ENCODE peak calls at places on chromosomes 11 and 22, in nine cellular contexts. C is endothelial cell of umbilical vein, L is spleen, E is A549, U is heart left ventricle, N is body of pancreas, S is HCT116, M is uterus, H is tibial nerve. A is an unnamed sample.

GRCh38 chr11:6574816-6575715 is 28.4 kb downstream of the RRP8 start:
- DNase-seq in C (peak), L (no peak), E (no peak), U (no peak), N (no peak), S (no peak), M (no peak), H (no peak), A (no peak)

GRCh38 chr11:64284962-64285884 is at the start of gene GPR137:
- DNase-seq in C (peak), L (peak), E (peak), U (peak), N (peak), S (no peak), M (peak), H (peak), A (peak)

GRCh38 chr22:46823654-46824053 is 61.2 kb downstream of the TBC1D22A start:
- DNase-seq in C (no peak), L (no peak), E (no peak), U (no peak), N (no peak), S (no peak), M (no peak), H (no peak), A (no peak)

GRCh38 chr22:36369922-36370781 is 17.6 kb downstream of the MYH9 start:
- DNase-seq in C (peak), L (peak), E (no peak), U (peak), N (peak), S (no peak), M (peak), H (no peak), A (no peak)

GRCh38 chr22:41910050-41910598 is 4.8 kb downstream of the SHISA8 start:
- DNase-seq in C (no peak), L (no peak), E (no peak), U (peak), N (peak), S (no peak), M (no peak), H (no peak), A (no peak)

GRCh38 chr11:133956650-133957633 is at the start of gene IGSF9B:
- DNase-seq in C (peak), L (peak), E (peak), U (peak), N (peak), S (peak), M (peak), H (peak), A (no peak)

GRCh38 chr11:110317516-110317932 is 21.1 kb upstream of the RDX start:
- DNase-seq in C (peak), L (no peak), E (no peak), U (no peak), N (no peak), S (no peak), M (no peak), H (peak), A (no peak)

GRCh38 chr11:106959800-106960199 is 58.5 kb downstream of the GUCY1A2 start:
- DNase-seq in C (no peak), L (no peak), E (no peak), U (no peak), N (no peak), S (no peak), M (no peak), H (no peak), A (no peak)

GRCh38 chr11:117918366-117919255 is 10.6 kb downstream of the TMPRSS13 start:
- DNase-seq in C (no peak), L (peak), E (no peak), U (no peak), N (no peak), S (no peak), M (peak), H (no peak), A (no peak)

GRCh38 chr11:77522215-77522614 is 48.3 kb upstream of the PAK1 start:
- DNase-seq in C (no peak), L (no peak), E (no peak), U (no peak), N (no peak), S (no peak), M (no peak), H (no peak), A (no peak)

GRCh38 chr11:62431171-62431895 is 12.5 kb downstream of the SCGB1A1 start:
- DNase-seq in C (no peak), L (no peak), E (no peak), U (no peak), N (no peak), S (no peak), M (no peak), H (no peak), A (no peak)

GRCh38 chr11:125036933-125037332 is 26.2 kb upstream of the SLC37A2 start:
- DNase-seq in C (peak), L (no peak), E (no peak), U (no peak), N (no peak), S (no peak), M (no peak), H (no peak), A (no peak)

GRCh38 chr11:13667795-13668101 is 720 bp upstream of the FAR1 start:
- DNase-seq in C (no peak), L (no peak), E (no peak), U (no peak), N (no peak), S (no peak), M (no peak), H (no peak), A (no peak)

GRCh38 chr11:118060081-118060661 is 16.7 kb upstream of the TMPRSS4 start:
- DNase-seq in C (no peak), L (no peak), E (no peak), U (no peak), N (no peak), S (no peak), M (no peak), H (no peak), A (no peak)

GRCh38 chr11:128915148-128915519 is 24.0 kb downstream of the KCNJ5 start:
- DNase-seq in C (no peak), L (peak), E (no peak), U (no peak), N (no peak), S (no peak), M (no peak), H (no peak), A (no peak)

GRCh38 chr11:85086511-85087284 is 540.4 kb downstream of the DLG2 start:
- DNase-seq in C (no peak), L (no peak), E (no peak), U (no peak), N (no peak), S (no peak), M (no peak), H (no peak), A (no peak)

GRCh38 chr11:70364745-70365535 is 33.4 kb upstream of the CTTN start:
- DNase-seq in C (no peak), L (peak), E (no peak), U (no peak), N (no peak), S (no peak), M (no peak), H (no peak), A (no peak)

GRCh38 chr11:119363874-119364590 is 17.5 kb downstream of the USP2 start:
- DNase-seq in C (peak), L (peak), E (peak), U (peak), N (peak), S (no peak), M (peak), H (no peak), A (no peak)

GRCh38 chr22:24189249-24190158 is 8.2 kb downstream of the SUSD2 start:
- DNase-seq in C (peak), L (peak), E (peak), U (peak), N (peak), S (no peak), M (peak), H (peak), A (no peak)

GRCh38 chr11:104899226-104899625 is 966 bp upstream of the CASP12 start:
- DNase-seq in C (peak), L (no peak), E (no peak), U (no peak), N (no peak), S (no peak), M (no peak), H (no peak), A (no peak)

GRCh38 chr22:48268293-48268692 is 1505.8 kb downstream of the TBC1D22A start:
- DNase-seq in C (no peak), L (no peak), E (no peak), U (no peak), N (no peak), S (no peak), M (no peak), H (no peak), A (no peak)

GRCh38 chr11:36738292-36738861 is 140.3 kb upstream of the RAG2 start:
- DNase-seq in C (no peak), L (no peak), E (no peak), U (no peak), N (no peak), S (no peak), M (no peak), H (no peak), A (no peak)

GRCh38 chr11:63961608-63962412 is 12.6 kb upstream of the COX8A start:
- DNase-seq in C (no peak), L (no peak), E (no peak), U (no peak), N (no peak), S (no peak), M (no peak), H (no peak), A (no peak)

GRCh38 chr11:86805873-86806310 is 5.5 kb downstream of the PRSS23 start:
- DNase-seq in C (peak), L (no peak), E (no peak), U (no peak), N (no peak), S (no peak), M (no peak), H (no peak), A (no peak)

GRCh38 chr22:45496451-45496941 is 6.2 kb upstream of the FBLN1 start:
- DNase-seq in C (no peak), L (no peak), E (no peak), U (peak), N (no peak), S (no peak), M (peak), H (no peak), A (no peak)

GRCh38 chr11:128689946-128690745 is 3.7 kb upstream of the FLI1 start:
- DNase-seq in C (no peak), L (peak), E (no peak), U (peak), N (no peak), S (no peak), M (no peak), H (no peak), A (no peak)

GRCh38 chr11:127862406-127862805 is 725.0 kb downstream of the ETS1 start:
- DNase-seq in C (no peak), L (no peak), E (no peak), U (no peak), N (no peak), S (no peak), M (no peak), H (no peak), A (no peak)

GRCh38 chr11:35364101-35364780 is 55.1 kb downstream of the SLC1A2 start:
- DNase-seq in C (no peak), L (no peak), E (peak), U (peak), N (peak), S (peak), M (peak), H (peak), A (no peak)

GRCh38 chr11:74154621-74155281 is 16.1 kb downstream of the C2CD3 start:
- DNase-seq in C (peak), L (no peak), E (no peak), U (no peak), N (no peak), S (no peak), M (no peak), H (no peak), A (no peak)

GRCh38 chr11:33891714-33892327 is at the start of gene LMO2:
- DNase-seq in C (no peak), L (no peak), E (no peak), U (no peak), N (no peak), S (no peak), M (no peak), H (no peak), A (no peak)

GRCh38 chr11:2383823-2384722 is 7.0 kb downstream of the CD81 start:
- DNase-seq in C (no peak), L (peak), E (no peak), U (no peak), N (no peak), S (no peak), M (peak), H (no peak), A (no peak)

GRCh38 chr11:80362578-80362977 is 921.7 kb upstream of the TENM4 start:
- DNase-seq in C (no peak), L (no peak), E (no peak), U (no peak), N (no peak), S (no peak), M (no peak), H (no peak), A (no peak)

GRCh38 chr11:115984228-115984627 is 480.0 kb upstream of the CADM1 start:
- DNase-seq in C (no peak), L (no peak), E (no peak), U (no peak), N (no peak), S (no peak), M (no peak), H (no peak), A (no peak)

GRCh38 chr22:45600791-45601730 is 70.6 kb upstream of the ATXN10 start:
- DNase-seq in C (no peak), L (no peak), E (no peak), U (no peak), N (no peak), S (no peak), M (no peak), H (no peak), A (no peak)

GRCh38 chr11:8671242-8671641 is 11.2 kb downstream of the TRIM66 start:
- DNase-seq in C (peak), L (no peak), E (no peak), U (peak), N (no peak), S (no peak), M (peak), H (peak), A (no peak)

GRCh38 chr11:103047837-103048236 is 44.1 kb downstream of the DCUN1D5 start:
- DNase-seq in C (no peak), L (no peak), E (no peak), U (no peak), N (no peak), S (no peak), M (no peak), H (no peak), A (no peak)

GRCh38 chr11:134652586-134653255 is 240.7 kb upstream of the B3GAT1 start:
- DNase-seq in C (no peak), L (no peak), E (no peak), U (no peak), N (no peak), S (no peak), M (no peak), H (no peak), A (no peak)

GRCh38 chr22:38901111-38901641 is 29.2 kb upstream of the CBX6 start:
- DNase-seq in C (no peak), L (no peak), E (no peak), U (no peak), N (no peak), S (no peak), M (no peak), H (no peak), A (no peak)

GRCh38 chr22:45127866-45128265 is 35.9 kb upstream of the NUP50 start:
- DNase-seq in C (no peak), L (no peak), E (no peak), U (no peak), N (no peak), S (no peak), M (no peak), H (no peak), A (no peak)

DNA sequence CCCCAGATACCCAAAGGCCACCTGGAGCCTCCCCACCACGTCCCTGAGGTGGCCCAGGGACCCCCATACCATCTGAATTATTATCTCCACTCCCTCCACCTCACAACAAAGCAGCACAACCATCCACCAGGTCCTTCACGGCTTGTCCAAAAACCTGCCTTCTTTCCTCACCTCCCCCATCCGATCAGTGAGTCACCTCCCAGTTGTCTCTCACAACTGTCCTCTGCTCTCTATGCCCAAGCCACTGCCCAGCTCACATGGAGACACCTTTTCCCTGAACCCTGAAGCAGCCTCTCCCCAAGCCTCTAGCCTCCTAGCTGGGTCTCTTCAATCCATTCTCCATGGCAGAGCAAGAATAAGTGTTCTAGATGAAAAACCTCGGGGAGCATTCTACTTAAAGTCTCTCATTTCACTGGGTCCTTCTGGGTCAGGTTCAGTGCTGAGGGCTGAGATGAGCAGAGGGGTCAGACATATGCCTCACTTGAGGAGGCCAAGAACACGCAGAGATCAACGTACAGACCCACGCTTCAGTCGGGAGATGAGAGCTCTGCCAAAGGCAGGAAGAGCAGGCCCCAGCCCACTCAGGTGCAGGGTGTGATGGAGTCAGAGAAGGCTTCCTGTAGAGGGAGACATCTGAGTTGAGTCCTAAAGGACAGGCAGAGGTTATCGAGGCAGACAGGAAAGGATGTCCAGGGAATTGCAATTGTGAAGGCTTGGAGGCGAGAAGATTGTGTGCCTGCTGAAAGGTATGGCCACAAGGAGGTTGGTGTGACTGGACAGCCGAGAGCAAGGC is 74.7 kb downstream of the PDE2A start:
- DNase-seq in C (no peak), L (no peak), E (no peak), U (no peak), N (no peak), S (no peak), M (no peak), H (no peak), A (no peak)
- H3K27ac ChIP-seq in C (no peak), L (no peak), E (no peak), U (no peak), N (no peak), S (no peak), M (no peak), H (no peak), A (no peak)

GRCh38 chr11:71929491-71929890 is 645 bp downstream of the RNF121 start:
- DNase-seq in C (no peak), L (no peak), E (no peak), U (no peak), N (no peak), S (no peak), M (no peak), H (no peak), A (no peak)

GRCh38 chr11:71931245-71931602 is 2.4 kb downstream of the RNF121 start:
- DNase-seq in C (no peak), L (no peak), E (no peak), U (no peak), N (no peak), S (no peak), M (no peak), H (no peak), A (no peak)

GRCh38 chr11:71927813-71928738 is at the start of gene XNDC1N:
- DNase-seq in C (peak), L (peak), E (peak), U (peak), N (peak), S (peak), M (peak), H (peak), A (no peak)

GRCh38 chr11:71930556-71931244 is 1.9 kb downstream of the RNF121 start:
- DNase-seq in C (no peak), L (no peak), E (no peak), U (no peak), N (no peak), S (no peak), M (no peak), H (no peak), A (no peak)

GRCh38 chr11:71928739-71929443 is at the start of gene RNF121:
- DNase-seq in C (peak), L (peak), E (peak), U (peak), N (peak), S (peak), M (peak), H (peak), A (peak)
- TF ChIP-seq POLR2A in C (no peak), L (no peak), E (peak), U (no peak), N (no peak), S (peak), M (no peak), H (no peak), A (no peak)

GRCh38 chr11:11171285-11171684 is 181.8 kb downstream of the CSNK2A3 start:
- DNase-seq in C (no peak), L (no peak), E (no peak), U (no peak), N (no peak), S (no peak), M (peak), H (no peak), A (no peak)
- TF ChIP-seq CTCF in C (no peak), L (no peak), E (no peak), U (no peak), N (no peak), S (no peak), M (no peak), H (no peak), A (no peak)

DNA sequence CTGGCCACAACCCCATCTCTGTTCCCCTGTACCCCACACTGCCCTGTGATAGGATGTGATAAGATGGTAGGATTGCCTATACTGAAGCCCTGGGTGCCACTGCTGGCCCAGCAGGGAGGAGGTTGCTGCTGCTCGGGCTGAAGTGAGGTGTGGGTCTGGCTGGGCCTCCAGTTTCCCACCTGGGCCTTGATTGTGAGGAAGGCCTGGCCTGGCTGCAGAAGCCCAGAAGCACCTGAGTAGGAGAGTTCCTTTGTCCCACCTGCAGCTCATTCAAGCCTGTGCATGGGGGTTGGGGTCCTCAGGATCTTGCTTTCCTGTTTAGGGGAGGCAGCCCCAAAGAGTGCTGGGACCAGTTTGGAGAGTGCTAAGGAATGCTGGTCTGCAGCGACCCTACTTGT is 3.3 kb downstream of the ST3GAL4 start:
- DNase-seq in C (no peak), L (peak), E (no peak), U (no peak), N (no peak), S (no peak), M (no peak), H (no peak), A (no peak)
- H3K27ac ChIP-seq in C (no peak), L (peak), E (no peak), U (peak), N (no peak), S (no peak), M (peak), H (peak), A (peak)

A was measured in esophagus squamous epithelium.